ENCODE peak calls at places on chromosomes 16 and 17, in eight cellular contexts. One of them, this sample, is unnamed.
A peak's percentile ranks its signal among the peaks of the same experiment; 100 is the strongest.

GRCh38 chr16:73071131-73071940 is 23.4 kb upstream of the ZFHX3 start:
- DNase-seq in HepG2: peak; percentile 61
- DNase-seq in heart right ventricle: peak; percentile 49
- DNase-seq in BJ: no peak
- DNase-seq in right atrium auricular region: no peak
- DNase-seq in MM.1S: no peak
- DNase-seq in body of pancreas: peak; percentile 80
- DNase-seq in tibial nerve: no peak
- DNase-seq in this sample: peak; percentile 78

GRCh38 chr17:80655588-80655987 is 111.0 kb downstream of the RPTOR start:
- DNase-seq in HepG2: no peak
- DNase-seq in MM.1S: no peak
- DNase-seq in right atrium auricular region: no peak
- DNase-seq in body of pancreas: no peak
- DNase-seq in tibial nerve: no peak
- DNase-seq in BJ: no peak
- DNase-seq in heart right ventricle: no peak
- DNase-seq in this sample: no peak

GRCh38 chr17:54626146-54626703 is 274.4 kb upstream of the TOM1L1 start:
- DNase-seq in tibial nerve: no peak
- DNase-seq in right atrium auricular region: no peak
- DNase-seq in MM.1S: no peak
- DNase-seq in heart right ventricle: no peak
- DNase-seq in HepG2: no peak
- DNase-seq in body of pancreas: no peak
- DNase-seq in BJ: no peak
- DNase-seq in this sample: no peak

GRCh38 chr17:82668631-82669099 is 20.4 kb upstream of the WDR45B start:
- DNase-seq in HepG2: peak; percentile 78
- DNase-seq in BJ: no peak
- DNase-seq in heart right ventricle: peak; percentile 72
- DNase-seq in right atrium auricular region: no peak
- DNase-seq in MM.1S: no peak
- DNase-seq in tibial nerve: no peak
- DNase-seq in body of pancreas: peak; percentile 86
- DNase-seq in this sample: peak; percentile 51

GRCh38 chr16:29675811-29676643 is 3.0 kb upstream of the QPRT start:
- DNase-seq in tibial nerve: no peak
- DNase-seq in body of pancreas: no peak
- DNase-seq in heart right ventricle: no peak
- DNase-seq in BJ: no peak
- DNase-seq in MM.1S: peak; percentile 23
- DNase-seq in HepG2: peak; percentile 60
- DNase-seq in right atrium auricular region: no peak
- DNase-seq in this sample: peak; percentile 53

GRCh38 chr17:81814748-81815645 is 11.0 kb downstream of the GCGR start:
- DNase-seq in MM.1S: no peak
- DNase-seq in BJ: no peak
- DNase-seq in HepG2: peak; percentile 47
- DNase-seq in right atrium auricular region: no peak
- DNase-seq in tibial nerve: no peak
- DNase-seq in body of pancreas: peak; percentile 50
- DNase-seq in heart right ventricle: no peak
- DNase-seq in this sample: no peak

GRCh38 chr16:85062303-85062702 is 34.7 kb downstream of the KIAA0513 start:
- DNase-seq in right atrium auricular region: no peak
- DNase-seq in HepG2: no peak
- DNase-seq in heart right ventricle: no peak
- DNase-seq in MM.1S: no peak
- DNase-seq in BJ: no peak
- DNase-seq in tibial nerve: no peak
- DNase-seq in body of pancreas: no peak
- DNase-seq in this sample: no peak

GRCh38 chr17:10754109-10754508 is 24.3 kb upstream of the TMEM220 start:
- DNase-seq in HepG2: peak; percentile 39
- DNase-seq in heart right ventricle: peak; percentile 32
- DNase-seq in right atrium auricular region: no peak
- DNase-seq in tibial nerve: no peak
- DNase-seq in MM.1S: peak; percentile 14
- DNase-seq in body of pancreas: peak; percentile 74
- DNase-seq in BJ: no peak
- DNase-seq in this sample: peak; percentile 33

GRCh38 chr17:69047368-69048263 is 13.1 kb downstream of the ABCA9 start:
- DNase-seq in MM.1S: no peak
- DNase-seq in HepG2: peak; percentile 100
- DNase-seq in BJ: peak; percentile 8
- DNase-seq in body of pancreas: peak; percentile 85
- DNase-seq in right atrium auricular region: peak; percentile 84
- DNase-seq in tibial nerve: peak; percentile 61
- DNase-seq in heart right ventricle: peak; percentile 37
- DNase-seq in this sample: peak; percentile 99

GRCh38 chr16:49810769-49811315 is 45.1 kb downstream of the ZNF423 start:
- DNase-seq in tibial nerve: no peak
- DNase-seq in heart right ventricle: no peak
- DNase-seq in right atrium auricular region: no peak
- DNase-seq in HepG2: no peak
- DNase-seq in BJ: no peak
- DNase-seq in body of pancreas: no peak
- DNase-seq in MM.1S: no peak
- DNase-seq in this sample: no peak

GRCh38 chr16:50496990-50497389 is 51.2 kb upstream of the NKD1 start:
- DNase-seq in MM.1S: no peak
- DNase-seq in body of pancreas: no peak
- DNase-seq in tibial nerve: no peak
- DNase-seq in heart right ventricle: no peak
- DNase-seq in BJ: no peak
- DNase-seq in right atrium auricular region: no peak
- DNase-seq in HepG2: no peak
- DNase-seq in this sample: no peak

GRCh38 chr17:57445051-57445450 is 188.7 kb downstream of the MSI2 start:
- DNase-seq in BJ: no peak
- DNase-seq in heart right ventricle: no peak
- DNase-seq in body of pancreas: no peak
- DNase-seq in right atrium auricular region: peak; percentile 64
- DNase-seq in MM.1S: no peak
- DNase-seq in HepG2: peak; percentile 88
- DNase-seq in tibial nerve: no peak
- DNase-seq in this sample: no peak

GRCh38 chr17:2694381-2695242 is 17.0 kb downstream of the CLUH start:
- DNase-seq in heart right ventricle: no peak
- DNase-seq in MM.1S: no peak
- DNase-seq in body of pancreas: no peak
- DNase-seq in HepG2: no peak
- DNase-seq in right atrium auricular region: no peak
- DNase-seq in tibial nerve: no peak
- DNase-seq in BJ: no peak
- DNase-seq in this sample: no peak

GRCh38 chr17:37110816-37111215 is 162.1 kb downstream of the AATF start:
- DNase-seq in MM.1S: no peak
- DNase-seq in HepG2: no peak
- DNase-seq in right atrium auricular region: no peak
- DNase-seq in BJ: no peak
- DNase-seq in body of pancreas: no peak
- DNase-seq in tibial nerve: no peak
- DNase-seq in heart right ventricle: no peak
- DNase-seq in this sample: no peak

GRCh38 chr16:22670551-22670970 is 143.4 kb upstream of the HS3ST2 start:
- DNase-seq in tibial nerve: no peak
- DNase-seq in HepG2: peak; percentile 50
- DNase-seq in heart right ventricle: no peak
- DNase-seq in MM.1S: no peak
- DNase-seq in body of pancreas: no peak
- DNase-seq in right atrium auricular region: peak; percentile 57
- DNase-seq in BJ: no peak
- DNase-seq in this sample: peak; percentile 55

GRCh38 chr16:29877266-29877961 is 14.4 kb upstream of the CDIPT start:
- DNase-seq in HepG2: no peak
- DNase-seq in tibial nerve: no peak
- DNase-seq in MM.1S: peak; percentile 65
- DNase-seq in heart right ventricle: no peak
- DNase-seq in body of pancreas: no peak
- DNase-seq in right atrium auricular region: no peak
- DNase-seq in BJ: no peak
- DNase-seq in this sample: peak; percentile 55

GRCh38 chr17:79654960-79655382 is 44.1 kb upstream of the RBFOX3 start:
- DNase-seq in MM.1S: no peak
- DNase-seq in BJ: no peak
- DNase-seq in heart right ventricle: no peak
- DNase-seq in body of pancreas: no peak
- DNase-seq in HepG2: peak; percentile 15
- DNase-seq in right atrium auricular region: peak; percentile 23
- DNase-seq in tibial nerve: no peak
- DNase-seq in this sample: no peak

GRCh38 chr17:38982858-38983746 is 15.9 kb upstream of the FBXO47 start:
- DNase-seq in HepG2: peak; percentile 69
- DNase-seq in right atrium auricular region: no peak
- DNase-seq in BJ: no peak
- DNase-seq in MM.1S: peak; percentile 66
- DNase-seq in heart right ventricle: no peak
- DNase-seq in body of pancreas: peak; percentile 66
- DNase-seq in tibial nerve: peak; percentile 69
- DNase-seq in this sample: peak; percentile 79

GRCh38 chr16:13081825-13082224 is 180.4 kb downstream of the SHISA9 start:
- DNase-seq in right atrium auricular region: no peak
- DNase-seq in body of pancreas: no peak
- DNase-seq in heart right ventricle: no peak
- DNase-seq in MM.1S: no peak
- DNase-seq in HepG2: no peak
- DNase-seq in BJ: no peak
- DNase-seq in tibial nerve: no peak
- DNase-seq in this sample: no peak

GRCh38 chr17:75289832-75290337 is 652 bp upstream of the SLC25A19 start:
- DNase-seq in heart right ventricle: peak; percentile 39
- DNase-seq in BJ: no peak
- DNase-seq in tibial nerve: peak; percentile 58
- DNase-seq in body of pancreas: peak; percentile 59
- DNase-seq in MM.1S: peak; percentile 70
- DNase-seq in HepG2: no peak
- DNase-seq in right atrium auricular region: peak; percentile 80
- DNase-seq in this sample: peak; percentile 68

GRCh38 chr17:49061524-49061943 is 64.3 kb downstream of the IGF2BP1 start:
- DNase-seq in HepG2: no peak
- DNase-seq in BJ: no peak
- DNase-seq in heart right ventricle: no peak
- DNase-seq in tibial nerve: no peak
- DNase-seq in MM.1S: no peak
- DNase-seq in body of pancreas: no peak
- DNase-seq in right atrium auricular region: no peak
- DNase-seq in this sample: peak; percentile 10

GRCh38 chr17:347309-347708 is 5.3 kb downstream of the RPH3AL start:
- DNase-seq in HepG2: no peak
- DNase-seq in body of pancreas: no peak
- DNase-seq in tibial nerve: no peak
- DNase-seq in right atrium auricular region: no peak
- DNase-seq in heart right ventricle: no peak
- DNase-seq in MM.1S: no peak
- DNase-seq in BJ: no peak
- DNase-seq in this sample: no peak

GRCh38 chr16:67801889-67802288 is 4.5 kb downstream of the RANBP10 start:
- DNase-seq in BJ: no peak
- DNase-seq in tibial nerve: no peak
- DNase-seq in MM.1S: no peak
- DNase-seq in heart right ventricle: no peak
- DNase-seq in body of pancreas: no peak
- DNase-seq in HepG2: no peak
- DNase-seq in right atrium auricular region: no peak
- DNase-seq in this sample: no peak

GRCh38 chr17:76585649-76586593 is at the start of gene ST6GALNAC2:
- DNase-seq in heart right ventricle: peak; percentile 69
- DNase-seq in BJ: no peak
- DNase-seq in HepG2: peak; percentile 66
- DNase-seq in body of pancreas: peak; percentile 79
- DNase-seq in right atrium auricular region: no peak
- DNase-seq in tibial nerve: no peak
- DNase-seq in MM.1S: no peak
- DNase-seq in this sample: no peak
- H3K27me3 ChIP-seq in heart right ventricle: no peaks in the 10 kb centered on the region
- H3K27me3 ChIP-seq in BJ: peaks cover 13% of the 10 kb centered on the region
- H3K27me3 ChIP-seq in HepG2: peaks cover 11% of the 10 kb centered on the region
- H3K27me3 ChIP-seq in body of pancreas: no peaks in the 10 kb centered on the region
- H3K27me3 ChIP-seq in right atrium auricular region: no peaks in the 10 kb centered on the region
- H3K27me3 ChIP-seq in tibial nerve: no peaks in the 10 kb centered on the region
- H3K27me3 ChIP-seq in MM.1S: peaks cover 68% of the 10 kb centered on the region
- H3K27me3 ChIP-seq in this sample: peaks cover 39% of the 10 kb centered on the region

GRCh38 chr16:17766012-17766411 is 295.3 kb upstream of the XYLT1 start:
- DNase-seq in right atrium auricular region: no peak
- DNase-seq in BJ: no peak
- DNase-seq in heart right ventricle: no peak
- DNase-seq in HepG2: no peak
- DNase-seq in MM.1S: peak; percentile 59
- DNase-seq in tibial nerve: no peak
- DNase-seq in body of pancreas: no peak
- DNase-seq in this sample: no peak
- H3K4me3 ChIP-seq in right atrium auricular region: no peak overlapping the region
- H3K4me3 ChIP-seq in BJ: no peak overlapping the region
- H3K4me3 ChIP-seq in heart right ventricle: no peak overlapping the region
- H3K4me3 ChIP-seq in HepG2: no peak overlapping the region
- H3K4me3 ChIP-seq in MM.1S: no peak overlapping the region
- H3K4me3 ChIP-seq in tibial nerve: no peak overlapping the region
- H3K4me3 ChIP-seq in body of pancreas: no peak overlapping the region
- H3K4me3 ChIP-seq in this sample: no peak overlapping the region

GRCh38 chr17:58447039-58447975 is 30.0 kb upstream of the RNF43 start:
- DNase-seq in heart right ventricle: peak; percentile 57
- DNase-seq in right atrium auricular region: no peak
- DNase-seq in tibial nerve: no peak
- DNase-seq in HepG2: peak; percentile 88
- DNase-seq in BJ: peak; percentile 17
- DNase-seq in MM.1S: peak; percentile 84
- DNase-seq in body of pancreas: peak; percentile 81
- DNase-seq in this sample: peak; percentile 74
- H3K27me3 ChIP-seq in heart right ventricle: no peaks in the 10 kb centered on the region
- H3K27me3 ChIP-seq in right atrium auricular region: no peaks in the 10 kb centered on the region
- H3K27me3 ChIP-seq in tibial nerve: no peaks in the 10 kb centered on the region
- H3K27me3 ChIP-seq in HepG2: no peaks in the 10 kb centered on the region
- H3K27me3 ChIP-seq in BJ: no peaks in the 10 kb centered on the region
- H3K27me3 ChIP-seq in MM.1S: no peaks in the 10 kb centered on the region
- H3K27me3 ChIP-seq in body of pancreas: no peaks in the 10 kb centered on the region
- H3K27me3 ChIP-seq in this sample: no peaks in the 10 kb centered on the region

GRCh38 chr16:568401-569258 is 1.1 kb upstream of the PIGQ start:
- DNase-seq in MM.1S: no peak
- DNase-seq in heart right ventricle: no peak
- DNase-seq in tibial nerve: no peak
- DNase-seq in HepG2: no peak
- DNase-seq in BJ: no peak
- DNase-seq in right atrium auricular region: no peak
- DNase-seq in body of pancreas: no peak
- DNase-seq in this sample: no peak
- H3K4me3 ChIP-seq in MM.1S: peak overlapping the region; percentile 76
- H3K4me3 ChIP-seq in heart right ventricle: peak overlapping the region; percentile 89
- H3K4me3 ChIP-seq in tibial nerve: no peak overlapping the region
- H3K4me3 ChIP-seq in HepG2: peak overlapping the region; percentile 88
- H3K4me3 ChIP-seq in BJ: no peak overlapping the region
- H3K4me3 ChIP-seq in right atrium auricular region: no peak overlapping the region
- H3K4me3 ChIP-seq in body of pancreas: no peak overlapping the region
- H3K4me3 ChIP-seq in this sample: no peak overlapping the region

GRCh38 chr17:27453466-27453865 is 2.8 kb upstream of the KSR1 start:
- DNase-seq in tibial nerve: no peak
- DNase-seq in right atrium auricular region: no peak
- DNase-seq in body of pancreas: no peak
- DNase-seq in heart right ventricle: no peak
- DNase-seq in HepG2: no peak
- DNase-seq in MM.1S: no peak
- DNase-seq in BJ: no peak
- DNase-seq in this sample: no peak
- H3K27me3 ChIP-seq in tibial nerve: no peaks in the 10 kb centered on the region
- H3K27me3 ChIP-seq in right atrium auricular region: no peaks in the 10 kb centered on the region
- H3K27me3 ChIP-seq in body of pancreas: no peaks in the 10 kb centered on the region
- H3K27me3 ChIP-seq in heart right ventricle: no peaks in the 10 kb centered on the region
- H3K27me3 ChIP-seq in HepG2: peaks cover 2% of the 10 kb centered on the region
- H3K27me3 ChIP-seq in MM.1S: peaks cover 11% of the 10 kb centered on the region
- H3K27me3 ChIP-seq in BJ: peaks cover 5% of the 10 kb centered on the region
- H3K27me3 ChIP-seq in this sample: no peaks in the 10 kb centered on the region

GRCh38 chr16:88407807-88408206 is 25.0 kb downstream of the ZNF469 start:
- DNase-seq in right atrium auricular region: no peak
- DNase-seq in body of pancreas: no peak
- DNase-seq in tibial nerve: no peak
- DNase-seq in MM.1S: no peak
- DNase-seq in BJ: no peak
- DNase-seq in HepG2: no peak
- DNase-seq in heart right ventricle: no peak
- DNase-seq in this sample: no peak
- H3K4me3 ChIP-seq in right atrium auricular region: no peak overlapping the region
- H3K4me3 ChIP-seq in body of pancreas: no peak overlapping the region
- H3K4me3 ChIP-seq in tibial nerve: no peak overlapping the region
- H3K4me3 ChIP-seq in MM.1S: no peak overlapping the region
- H3K4me3 ChIP-seq in BJ: no peak overlapping the region
- H3K4me3 ChIP-seq in HepG2: no peak overlapping the region
- H3K4me3 ChIP-seq in heart right ventricle: no peak overlapping the region
- H3K4me3 ChIP-seq in this sample: no peak overlapping the region